ENCODE peak calls at places on chromosomes 3 and 15, in six cellular contexts. U, V, H, K, L and R are unnamed samples.

GRCh38 chr3:186882125-186882524 is 39.6 kb downstream of the ADIPOQ start:
- DNase-seq in H (no peak), V (no peak), U (no peak), K (no peak), L (no peak), R (no peak)

GRCh38 chr3:149654188-149654601 is 3.6 kb downstream of the WWTR1 start:
- DNase-seq in K (no peak), U (no peak), H (no peak), L (no peak), V (no peak), R (no peak)

GRCh38 chr3:1987983-1988382 is 110.7 kb upstream of the CNTN4 start:
- DNase-seq in H (no peak), K (no peak), U (no peak), V (peak; percentile 28), L (no peak), R (no peak)

GRCh38 chr3:69731080-69731479 is 8.2 kb upstream of the MITF start:
- DNase-seq in U (no peak), V (no peak), L (no peak), H (no peak), K (no peak), R (no peak)

GRCh38 chr3:15007681-15008141 is 57.4 kb downstream of the MRPS25 start:
- DNase-seq in U (no peak), H (no peak), K (no peak), V (no peak), L (no peak), R (peak; percentile 65)

GRCh38 chr3:126081618-126082333 is 2.1 kb downstream of the SLC41A3 start:
- DNase-seq in H (no peak), K (no peak), U (no peak), V (no peak), L (no peak), R (peak; percentile 98)

GRCh38 chr15:84749111-84749991 is 959 bp downstream of the ZNF592 start:
- DNase-seq in U (peak; percentile 41), K (peak; percentile 51), H (peak; percentile 65), L (no peak), V (peak; percentile 41), R (peak; percentile 77)

GRCh38 chr3:156181509-156181908 is 61.1 kb downstream of the KCNAB1 start:
- DNase-seq in V (no peak), H (no peak), K (no peak), L (no peak), U (no peak), R (no peak)

GRCh38 chr3:129978123-129978522 is 3.6 kb downstream of the TRH start:
- DNase-seq in H (no peak), L (no peak), U (no peak), K (no peak), V (no peak), R (no peak)

GRCh38 chr15:40441012-40441735 is 421 bp downstream of the BAHD1 start:
- DNase-seq in L (no peak), H (no peak), K (peak; percentile 53), V (no peak), U (no peak), R (no peak)

GRCh38 chr3:161372321-161373260 is 1.3 kb upstream of the SPTSSB start:
- DNase-seq in L (no peak), K (no peak), H (peak; percentile 25), U (no peak), V (no peak), R (no peak)

GRCh38 chr3:29427266-29428103 is 146.6 kb downstream of the RBMS3 start:
- DNase-seq in H (no peak), U (no peak), L (no peak), V (no peak), K (no peak), R (no peak)

GRCh38 chr15:28861031-28861534 is 12.6 kb upstream of the GOLGA6L7 start:
- DNase-seq in H (no peak), V (no peak), K (no peak), U (no peak), L (no peak), R (no peak)

GRCh38 chr3:184565421-184566211 is 4.0 kb downstream of the EPHB3 start:
- DNase-seq in H (no peak), V (peak; percentile 86), U (peak; percentile 69), K (no peak), L (no peak), R (no peak)

GRCh38 chr3:177013681-177014280 is 183.5 kb downstream of the TBL1XR1 start:
- DNase-seq in V (no peak), L (no peak), K (no peak), H (no peak), U (no peak), R (no peak)

GRCh38 chr3:190721330-190721729 is 141.2 kb downstream of the GMNC start:
- DNase-seq in H (no peak), U (no peak), K (no peak), V (no peak), L (no peak), R (no peak)

GRCh38 chr3:64188810-64189560 is 36.3 kb downstream of the PRICKLE2 start:
- DNase-seq in K (no peak), H (no peak), U (peak; percentile 27), L (no peak), V (no peak), R (no peak)

GRCh38 chr15:66955871-66956585 is 109.4 kb upstream of the SMAD3 start:
- DNase-seq in U (no peak), H (no peak), K (no peak), L (no peak), V (no peak), R (no peak)

GRCh38 chr3:188947983-188948657 is 223.7 kb upstream of the TPRG1 start:
- DNase-seq in U (peak; percentile 98), H (peak; percentile 89), V (peak; percentile 91), K (no peak), L (peak; percentile 58), R (peak; percentile 97)

DNA sequence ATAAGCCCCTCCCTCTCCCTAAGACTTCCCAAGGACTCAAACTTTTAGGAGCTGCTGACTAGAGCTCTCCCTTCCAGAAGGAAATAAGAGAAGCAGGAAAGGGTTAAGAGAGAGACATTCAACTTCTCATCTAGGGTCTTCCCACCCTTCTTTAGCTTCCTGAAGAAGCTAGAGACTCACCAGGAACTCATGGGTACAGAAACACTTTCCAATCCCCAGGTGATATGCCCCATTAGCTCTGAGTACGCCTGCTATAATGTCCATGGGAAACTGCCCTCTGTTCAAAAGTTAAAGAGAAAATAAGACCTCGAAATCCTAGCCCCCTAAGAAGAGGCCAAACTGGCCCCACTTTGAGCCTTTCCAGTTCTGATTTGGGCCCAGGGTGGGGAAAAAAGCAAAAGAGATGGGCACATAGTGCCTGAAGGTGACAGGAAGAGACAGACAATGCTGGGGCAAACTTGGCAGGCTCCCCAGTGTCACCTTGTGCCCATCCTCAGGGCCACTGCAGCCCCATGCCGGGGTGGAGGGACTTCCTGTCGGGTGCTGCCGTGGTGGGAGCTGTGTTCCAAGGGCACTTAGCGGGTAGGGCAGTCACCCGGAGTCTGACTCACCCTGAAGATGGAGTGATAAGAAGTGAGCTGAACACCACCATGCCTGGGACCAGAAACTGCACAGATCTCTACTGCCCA is 29.5 kb downstream of the CCDC12 start:
- DNase-seq in V (peak; percentile 67), L (no peak), K (peak; percentile 63), H (peak; percentile 73), U (no peak), R (no peak)
- TF ChIP-seq POLR2A in V (no peak), L (no peak), K (no peak), H (no peak), U (no peak), R (no peak)

GRCh38 chr15:99401971-99402732 is 150.9 kb downstream of the LRRC28 start:
- DNase-seq in L (no peak), U (no peak), K (no peak), V (no peak), H (no peak), R (no peak)
- H3K27ac ChIP-seq in L (no peak overlapping the region), U (no peak overlapping the region), K (no peak overlapping the region), V (no peak overlapping the region), H (no peak overlapping the region), R (no peak overlapping the region)

DNA sequence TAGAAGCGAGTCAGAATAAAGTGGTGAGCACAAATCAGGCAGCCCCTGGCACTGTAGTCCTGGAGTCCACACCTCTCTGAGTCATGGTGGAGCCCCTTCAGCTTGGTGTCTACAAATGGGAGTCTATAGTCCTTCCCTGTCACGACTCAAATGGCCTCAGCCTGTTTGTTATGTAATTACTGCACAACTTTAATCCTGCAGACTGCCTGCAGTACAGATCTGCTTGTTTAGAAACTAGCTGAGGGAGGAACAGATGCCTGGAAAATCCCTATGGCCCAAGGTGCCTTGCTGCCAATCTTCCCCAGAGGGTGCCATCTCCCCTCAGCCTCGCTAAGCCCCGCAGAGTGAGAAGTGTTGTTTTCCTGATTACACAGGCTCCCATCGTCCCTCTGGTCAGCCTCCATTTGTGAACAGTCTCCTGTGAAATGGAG is 3.9 kb upstream of the CXCR6 start:
- DNase-seq in H (no peak), V (no peak), K (no peak), U (no peak), L (no peak), R (no peak)
- H3K4me1 ChIP-seq in H (no peaks in the 10 kb centered on the region), V (no peaks in the 10 kb centered on the region), K (peaks cover 6% of the 10 kb centered on the region), U (peaks cover 4% of the 10 kb centered on the region), L (peaks cover 5% of the 10 kb centered on the region), R (peaks cover 15% of the 10 kb centered on the region)

DNA sequence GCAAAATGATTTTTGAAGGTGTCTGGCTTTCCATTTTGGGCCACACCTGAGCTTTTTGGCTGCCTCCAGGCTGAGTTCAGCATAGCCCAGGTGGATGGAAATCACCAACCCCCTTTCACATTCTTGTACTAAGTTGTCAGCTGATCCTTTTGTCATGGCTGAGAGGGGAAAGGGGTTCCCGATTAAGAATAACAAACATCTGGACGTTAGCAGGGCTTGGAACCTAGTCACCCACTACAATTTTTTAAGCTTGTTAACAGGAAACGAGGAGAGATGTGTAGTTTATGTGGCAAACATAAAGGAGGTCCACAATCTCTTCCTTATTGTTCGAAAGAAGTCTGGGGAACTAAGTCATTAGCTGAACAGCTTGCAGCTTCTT is 4.9 kb downstream of the NR2F2 start:
- DNase-seq in K (no peak), L (no peak), U (no peak), H (no peak), V (peak; percentile 7), R (no peak)
- TF ChIP-seq POLR2A in K (no peak), L (no peak), U (no peak), H (no peak), V (no peak), R (no peak)

DNA sequence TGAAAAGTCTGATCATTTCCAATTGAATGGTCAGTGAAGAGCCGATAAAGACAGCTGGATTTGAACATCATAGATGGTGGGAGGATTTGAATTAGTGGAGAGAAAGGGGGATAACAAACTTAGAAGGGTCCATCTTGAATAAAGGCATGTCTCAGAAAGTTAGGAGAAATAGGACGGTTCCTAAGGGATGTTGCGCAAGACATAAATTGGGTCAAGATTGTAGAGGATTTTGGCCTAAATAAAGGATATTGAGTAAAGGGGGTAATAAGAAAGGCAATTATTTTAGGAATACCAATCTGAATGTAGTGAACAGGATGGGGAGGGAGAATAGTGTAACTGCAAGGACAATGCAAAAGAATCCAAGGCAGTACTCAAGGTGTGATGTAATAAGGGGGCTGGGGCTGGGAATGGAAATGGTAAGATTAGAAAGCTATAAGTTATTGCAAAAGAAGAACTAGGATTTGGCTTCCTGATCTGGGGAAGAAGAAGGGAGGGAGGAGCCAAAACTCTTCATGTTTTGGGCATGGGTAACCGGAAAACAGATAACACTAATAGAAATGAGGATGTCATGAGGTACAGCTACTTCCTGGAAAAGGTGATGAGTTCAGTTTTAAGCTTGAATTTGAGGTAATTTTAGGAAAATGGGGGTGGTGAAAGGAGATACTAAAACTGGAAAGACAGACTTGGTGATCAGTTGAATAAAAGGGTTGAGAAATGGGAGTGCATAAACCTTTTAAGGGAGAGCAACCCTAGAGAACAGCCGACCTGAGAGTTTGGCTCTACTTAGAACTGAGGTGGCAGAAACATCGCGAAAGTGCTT is 17.3 kb upstream of the TRPC1 start:
- DNase-seq in H (no peak), L (no peak), V (no peak), K (peak; percentile 20), U (no peak), R (no peak)
- H3K27ac ChIP-seq in H (no peak overlapping the region), L (no peak overlapping the region), V (no peak overlapping the region), K (peak overlapping the region; percentile 6), U (no peak overlapping the region), R (no peak overlapping the region)